ENCODE peak calls at places on chromosomes 7 and 10, in four cellular contexts. X is HepG2, M is PC-3, L is PC-9. D is an unnamed sample.

GRCh38 chr10:123974406-123974805 is 82.8 kb upstream of the CPXM2 start:
- DNase-seq in X (no peak), M (peak), L (no peak), D (no peak)

GRCh38 chr10:95478185-95478584 is 83.0 kb downstream of the SORBS1 start:
- DNase-seq in X (no peak), M (no peak), L (no peak), D (no peak)

GRCh38 chr10:18860591-18861205 is 187.9 kb upstream of the MALRD1 start:
- DNase-seq in X (no peak), M (no peak), L (no peak), D (no peak)

GRCh38 chr10:8061274-8062211 is 7.1 kb downstream of the GATA3 start:
- DNase-seq in X (no peak), M (no peak), L (no peak), D (peak)

GRCh38 chr7:96061844-96062243 is 260.1 kb downstream of the SLC25A13 start:
- DNase-seq in X (no peak), M (no peak), L (no peak), D (no peak)

GRCh38 chr10:95767884-95768556 is 12.1 kb downstream of the ENTPD1 start:
- DNase-seq in X (no peak), M (no peak), L (no peak), D (no peak)

GRCh38 chr7:27842094-27842493 is 102.1 kb downstream of the TAX1BP1 start:
- DNase-seq in X (no peak), M (no peak), L (no peak), D (peak)

GRCh38 chr10:48691812-48692528 is 7.3 kb downstream of the WDFY4 start:
- DNase-seq in X (no peak), M (no peak), L (no peak), D (no peak)

GRCh38 chr10:62818426-62819011 is 2.4 kb upstream of the EGR2 start:
- DNase-seq in X (no peak), M (peak), L (no peak), D (peak)

GRCh38 chr10:24435374-24435773 is 226.4 kb downstream of the KIAA1217 start:
- DNase-seq in X (no peak), M (peak), L (peak), D (no peak)

GRCh38 chr10:118584181-118584954 is 11.1 kb downstream of the PRLHR start:
- DNase-seq in X (no peak), M (peak), L (no peak), D (no peak)

GRCh38 chr10:6778992-6779701 is 199.1 kb upstream of the PRKCQ start:
- DNase-seq in X (no peak), M (peak), L (peak), D (no peak)

GRCh38 chr10:10498781-10499180 is 518.9 kb upstream of the CELF2 start:
- DNase-seq in X (no peak), M (no peak), L (no peak), D (no peak)

GRCh38 chr10:132366499-132366898 is 30.5 kb upstream of the PWWP2B start:
- DNase-seq in X (no peak), M (no peak), L (no peak), D (no peak)

GRCh38 chr10:107548301-107548700 is 383.8 kb upstream of the SORCS1 start:
- DNase-seq in X (no peak), M (no peak), L (no peak), D (peak)

GRCh38 chr7:108716783-108717182 is 147.1 kb downstream of the DNAJB9 start:
- DNase-seq in X (no peak), M (peak), L (no peak), D (no peak)

GRCh38 chr7:108406474-108406873 is 49.8 kb downstream of the NRCAM start:
- DNase-seq in X (no peak), M (no peak), L (no peak), D (no peak)

GRCh38 chr10:33899578-33900531 is 565.4 kb upstream of the NRP1 start:
- DNase-seq in X (peak), M (peak), L (peak), D (no peak)

GRCh38 chr7:115116773-115117715 is 195.2 kb downstream of the MDFIC start:
- DNase-seq in X (peak), M (no peak), L (no peak), D (no peak)

GRCh38 chr10:109277456-109277855 is 645.9 kb downstream of the XPNPEP1 start:
- DNase-seq in X (no peak), M (no peak), L (no peak), D (no peak)

GRCh38 chr10:99292159-99292558 is 37.0 kb upstream of the CNNM1 start:
- DNase-seq in X (no peak), M (peak), L (peak), D (no peak)

GRCh38 chr10:72895236-72895850 is 1.8 kb downstream of the OIT3 start:
- DNase-seq in X (no peak), M (no peak), L (no peak), D (peak)

GRCh38 chr7:98296833-98297232 is 15.3 kb downstream of the BRI3 start:
- DNase-seq in X (no peak), M (no peak), L (no peak), D (no peak)

GRCh38 chr7:140026935-140027334 is 35.8 kb downstream of the PARP12 start:
- DNase-seq in X (no peak), M (no peak), L (no peak), D (no peak)

GRCh38 chr7:140025814-140026433 is 36.8 kb downstream of the PARP12 start:
- DNase-seq in X (no peak), M (no peak), L (no peak), D (no peak)

GRCh38 chr7:140023728-140024127 is 39.0 kb downstream of the PARP12 start:
- DNase-seq in X (no peak), M (no peak), L (no peak), D (no peak)

GRCh38 chr7:140024585-140024984 is 38.2 kb downstream of the PARP12 start:
- DNase-seq in X (no peak), M (no peak), L (no peak), D (no peak)

GRCh38 chr7:140025241-140025640 is 37.5 kb downstream of the PARP12 start:
- DNase-seq in X (no peak), M (no peak), L (no peak), D (no peak)
- H3K27ac ChIP-seq in X (no peak), M (no peak), L (no peak), D (no peak)

GRCh38 chr7:157689269-157690057 is 352.7 kb downstream of the DNAJB6 start:
- DNase-seq in X (no peak), M (no peak), L (no peak), D (no peak)
- TF ChIP-seq EZH2 in X (no peak), M (no peak), L (no peak), D (peak)

GRCh38 chr7:157964521-157964920 is 623.1 kb downstream of the PTPRN2 start:
- DNase-seq in X (no peak), M (no peak), L (no peak), D (no peak)
- TF ChIP-seq CTCF in X (no peak), M (no peak), L (no peak), D (no peak)

DNA sequence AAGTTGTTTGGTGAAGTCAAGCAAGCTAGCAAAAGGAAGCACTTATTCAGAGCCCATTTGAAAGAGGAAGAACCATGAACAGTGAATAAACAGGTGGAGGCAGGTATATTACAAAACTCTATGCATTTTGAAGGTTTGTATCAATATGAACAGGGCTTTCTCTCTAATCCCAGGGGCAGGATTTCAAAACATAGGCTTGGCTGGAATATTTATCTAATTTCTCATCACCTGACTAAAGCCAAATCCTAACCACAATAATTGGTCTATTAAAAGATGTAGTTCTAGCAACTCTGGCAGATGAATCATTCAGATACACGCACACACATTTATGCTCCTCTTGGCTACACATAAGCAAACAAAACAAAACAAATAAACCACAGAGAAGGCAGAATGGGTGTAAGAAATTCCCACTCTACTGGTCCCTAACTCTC is 554.4 kb downstream of the INHBA start:
- DNase-seq in X (no peak), M (peak), L (peak), D (no peak)
- H3K27ac ChIP-seq in X (no peak), M (peak), L (peak), D (no peak)

DNA sequence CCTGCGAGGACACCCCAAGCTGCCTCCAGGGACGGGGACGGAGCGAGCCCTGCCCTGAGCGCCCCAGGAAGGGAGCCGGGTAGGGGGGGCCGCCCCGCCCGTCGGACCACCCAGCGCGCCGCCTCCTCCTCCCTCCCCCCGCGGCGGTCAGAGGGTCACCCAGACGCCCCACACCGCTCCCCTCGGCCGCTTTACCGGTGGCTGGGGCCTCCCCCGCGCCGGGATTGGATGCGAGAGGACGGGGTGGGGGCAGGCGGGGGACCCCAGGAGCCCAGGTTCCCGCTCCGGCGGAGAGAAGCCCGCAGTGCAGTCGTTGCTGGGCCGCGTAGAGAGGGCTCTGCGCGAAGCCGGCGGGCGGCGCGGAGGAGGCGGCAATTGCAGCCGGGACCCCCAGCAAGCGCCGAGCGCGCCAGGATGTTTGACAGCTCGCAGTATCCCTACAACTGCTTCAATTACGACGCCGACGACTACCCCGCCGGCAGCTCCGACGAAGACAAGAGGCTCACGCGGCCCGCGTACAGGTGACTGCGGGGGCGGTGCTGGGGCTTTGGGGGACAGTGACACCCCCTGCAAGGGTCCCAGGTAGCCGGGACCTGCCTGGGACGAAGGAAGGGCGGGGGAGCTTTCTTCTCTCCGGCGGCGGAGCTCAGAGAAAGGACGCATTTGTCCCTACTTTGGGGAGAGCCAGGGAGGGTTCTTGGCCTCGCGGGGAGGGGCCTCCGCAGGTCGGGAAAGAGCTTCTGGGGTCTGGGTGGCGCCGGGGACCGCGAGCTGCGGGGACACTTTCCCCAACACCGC is at the start of gene FOXL3:
- DNase-seq in X (no peak), M (no peak), L (no peak), D (peak)
- TF ChIP-seq EZH2 in X (no peak), M (no peak), L (no peak), D (peak)

GRCh38 chr10:97866524-97867219 is 17.0 kb downstream of the GOLGA7B start:
- DNase-seq in X (no peak), M (no peak), L (no peak), D (peak)
- TF ChIP-seq CTCF in X (no peak), M (no peak), L (no peak), D (no peak)